ENCODE peak calls at places on chromosomes 7 and 10, in eight cellular contexts. U is endodermal cell; H is fibroblast of lung; P is adrenal gland; F is mammary epithelial cell; E is CD8-positive, alpha-beta memory T cell; J is NT2/D1; B is AG04450. C is an unnamed sample.

GRCh38 chr7:77244222-77244934 is 44.8 kb upstream of the FGL2 start:
- DNase-seq in F (peak), J (no peak), U (no peak), H (no peak), E (no peak), P (no peak), B (no peak), C (no peak)

GRCh38 chr7:25242678-25243077 is 14.4 kb upstream of the NPVF start:
- DNase-seq in H (no peak), E (no peak), F (no peak), U (no peak), J (no peak), P (no peak), B (no peak), C (no peak)

GRCh38 chr7:149715476-149715875 is 57.9 kb downstream of the ZNF467 start:
- DNase-seq in H (no peak), U (peak), E (no peak), F (no peak), P (peak), J (no peak), B (no peak), C (no peak)

GRCh38 chr10:72248477-72249151 is 25.1 kb upstream of the DDIT4 start:
- DNase-seq in U (peak), J (no peak), E (peak), F (peak), H (peak), P (peak), B (no peak), C (peak)

GRCh38 chr7:3558410-3558809 is 257.4 kb downstream of the SDK1 start:
- DNase-seq in E (no peak), B (no peak), P (no peak), F (no peak), H (peak), U (no peak), J (no peak), C (no peak)

GRCh38 chr10:34139559-34139958 is 675.5 kb downstream of the PARD3 start:
- DNase-seq in J (no peak), E (no peak), H (peak), U (no peak), P (no peak), B (no peak), F (no peak), C (no peak)

GRCh38 chr10:116785867-116786266 is 43.5 kb upstream of the HSPA12A start:
- DNase-seq in U (no peak), P (no peak), J (no peak), B (no peak), F (no peak), E (no peak), H (no peak), C (no peak)

GRCh38 chr10:131033166-131034085 is 278.1 kb downstream of the TCERG1L start:
- DNase-seq in B (no peak), E (no peak), J (no peak), U (no peak), P (no peak), H (no peak), F (no peak), C (no peak)

GRCh38 chr7:151648429-151648828 is 128.7 kb upstream of the RHEB start:
- DNase-seq in E (no peak), U (no peak), J (no peak), B (no peak), P (no peak), F (no peak), H (no peak), C (no peak)

GRCh38 chr7:141999219-141999618 is 3.5 kb downstream of the MGAM start:
- DNase-seq in F (no peak), B (no peak), U (no peak), P (no peak), J (no peak), H (no peak), E (no peak), C (no peak)

GRCh38 chr10:13823046-13823711 is 236.4 kb downstream of the PRPF18 start:
- DNase-seq in E (no peak), F (no peak), P (no peak), J (peak), H (no peak), B (no peak), U (peak), C (no peak)

GRCh38 chr7:15561840-15562239 is at the start of gene AGMO:
- DNase-seq in H (no peak), J (no peak), U (no peak), P (no peak), B (no peak), F (no peak), E (no peak), C (no peak)

GRCh38 chr10:81680374-81680773 is 194.6 kb upstream of the NRG3 start:
- DNase-seq in P (no peak), B (no peak), F (no peak), H (no peak), E (no peak), J (no peak), U (no peak), C (no peak)

GRCh38 chr7:112692333-112692732 is 97.9 kb downstream of the TMEM168 start:
- DNase-seq in P (no peak), E (no peak), H (no peak), U (no peak), B (no peak), F (no peak), J (no peak), C (no peak)

GRCh38 chr7:100158229-100159098 is at the start of gene TRAPPC14:
- DNase-seq in U (peak), J (peak), P (peak), B (peak), H (peak), E (peak), F (peak), C (peak)

GRCh38 chr7:36128448-36129047 is 24.5 kb upstream of the EEPD1 start:
- DNase-seq in H (peak), F (peak), J (no peak), P (peak), B (peak), U (peak), E (no peak), C (no peak)

GRCh38 chr7:34946486-34946885 is 90.8 kb downstream of the DPY19L1 start:
- DNase-seq in J (no peak), H (no peak), P (no peak), U (no peak), E (no peak), F (no peak), B (no peak), C (no peak)

GRCh38 chr10:66999762-67000161 is 73.9 kb downstream of the LRRTM3 start:
- DNase-seq in J (no peak), F (no peak), B (no peak), P (no peak), E (no peak), U (no peak), H (no peak), C (no peak)

GRCh38 chr7:124784879-124785818 is 19.6 kb upstream of the GPR37 start:
- DNase-seq in J (peak), U (peak), F (peak), E (no peak), P (peak), H (peak), B (peak), C (peak)

GRCh38 chr7:157522189-157522588 is 185.4 kb downstream of the DNAJB6 start:
- DNase-seq in J (no peak), U (peak), H (no peak), F (no peak), B (no peak), E (no peak), P (peak), C (no peak)

GRCh38 chr10:70041016-70041415 is 11.6 kb upstream of the MACROH2A2 start:
- DNase-seq in F (no peak), H (no peak), E (no peak), B (no peak), U (no peak), P (no peak), J (no peak), C (no peak)

GRCh38 chr10:3811331-3811870 is 26.4 kb upstream of the KLF6 start:
- DNase-seq in E (peak), F (peak), P (peak), U (no peak), H (peak), B (no peak), J (no peak), C (no peak)

GRCh38 chr10:45160266-45160665 is 155.1 kb downstream of the OR13A1 start:
- DNase-seq in H (peak), J (no peak), P (no peak), U (no peak), F (peak), B (no peak), E (no peak), C (no peak)

GRCh38 chr7:135822396-135822795 is 73.8 kb upstream of the FAM180A start:
- DNase-seq in H (no peak), U (no peak), J (no peak), F (no peak), P (no peak), E (no peak), B (no peak), C (no peak)

GRCh38 chr7:158422551-158423189 is 165.0 kb downstream of the PTPRN2 start:
- DNase-seq in F (no peak), J (no peak), H (no peak), B (no peak), E (no peak), U (peak), P (peak), C (no peak)

GRCh38 chr7:44470080-44470479 is 20.4 kb downstream of the NUDCD3 start:
- DNase-seq in B (no peak), P (no peak), J (no peak), H (peak), E (no peak), U (no peak), F (no peak), C (no peak)

GRCh38 chr10:10599994-10600393 is 417.7 kb upstream of the CELF2 start:
- DNase-seq in E (no peak), B (no peak), P (no peak), U (no peak), F (no peak), J (no peak), H (no peak), C (no peak)

GRCh38 chr10:33116293-33116697 is 158.3 kb upstream of the ITGB1 start:
- DNase-seq in B (no peak), J (peak), U (peak), E (peak), H (peak), P (peak), F (no peak), C (peak)

GRCh38 chr7:128890306-128891109 is 20.0 kb downstream of the KCP start:
- DNase-seq in F (no peak), J (no peak), P (no peak), B (no peak), U (peak), E (no peak), H (no peak), C (no peak)

GRCh38 chr10:34709637-34710390 is 105.3 kb downstream of the PARD3 start:
- DNase-seq in B (no peak), U (no peak), P (no peak), H (no peak), F (no peak), E (no peak), J (no peak), C (no peak)

GRCh38 chr10:14751576-14752330 is 22.9 kb downstream of the FAM107B start:
- DNase-seq in U (no peak), E (no peak), H (no peak), P (peak), B (no peak), F (no peak), J (no peak), C (no peak)

GRCh38 chr7:4631021-4631663 is 51.0 kb upstream of the FOXK1 start:
- DNase-seq in B (no peak), U (no peak), J (no peak), H (no peak), F (no peak), P (no peak), E (no peak), C (no peak)
- H3K4me3 ChIP-seq in B (peak), U (no peak), J (peak), H (peak), F (no peak), P (peak), E (no peak), C (no peak)

GRCh38 chr7:137877301-137877700 is 30.5 kb upstream of the DGKI start:
- DNase-seq in U (no peak), P (no peak), E (no peak), H (no peak), J (no peak), F (no peak), B (no peak), C (no peak)
- H3K4me3 ChIP-seq in U (no peak), P (no peak), E (no peak), H (no peak), J (no peak), F (no peak), B (no peak), C (no peak)

GRCh38 chr7:12715372-12716133 is 28.1 kb downstream of the ARL4A start:
- DNase-seq in B (peak), E (no peak), U (peak), P (peak), F (peak), H (peak), J (peak), C (peak)
- H3K4me3 ChIP-seq in B (peak), E (no peak), U (no peak), P (peak), F (peak), H (peak), J (no peak), C (no peak)

GRCh38 chr10:7488418-7488829 is 77.6 kb upstream of the SFMBT2 start:
- DNase-seq in J (no peak), F (no peak), P (peak), H (peak), E (no peak), U (no peak), B (no peak), C (no peak)
- H3K4me3 ChIP-seq in J (no peak), F (no peak), P (peak), H (no peak), E (no peak), U (no peak), B (no peak), C (no peak)

GRCh38 chr7:6530626-6531491 is 20.4 kb downstream of the GRID2IP start:
- DNase-seq in J (no peak), E (peak), B (no peak), F (no peak), H (no peak), P (no peak), U (peak), C (peak)
- H3K4me3 ChIP-seq in J (peak), E (peak), B (peak), F (peak), H (no peak), P (no peak), U (peak), C (peak)

GRCh38 chr7:47254081-47255006 is 327.6 kb downstream of the TNS3 start:
- DNase-seq in F (peak), B (no peak), H (peak), P (peak), E (no peak), J (peak), U (peak), C (no peak)
- H3K4me3 ChIP-seq in F (peak), B (peak), H (peak), P (peak), E (no peak), J (peak), U (peak), C (no peak)

C was measured in Jurkat, Clone E6-1.